ENCODE peak calls at places on chromosomes 11 and 22, in eight cellular contexts. F is thyroid gland; S is keratinocyte; W is cardiac muscle cell; O is fibroblast of the aortic adventitia; J is Jurkat, Clone E6-1; M is tibial nerve; B is DND-41. K is an unnamed sample.

GRCh38 chr11:130390071-130390758 is 38.2 kb downstream of the ADAMTS8 start:
- DNase-seq in M (no peak), F (no peak), W (peak), J (peak), B (no peak), O (peak), S (no peak), K (no peak)

GRCh38 chr11:128575956-128576340 is 11.4 kb downstream of the ETS1 start:
- DNase-seq in B (no peak), M (no peak), J (no peak), O (peak), S (no peak), F (peak), W (peak), K (peak)

GRCh38 chr11:83813296-83813695 is 527.1 kb upstream of the CCDC90B start:
- DNase-seq in W (no peak), S (no peak), O (no peak), B (no peak), M (no peak), F (no peak), J (no peak), K (no peak)

GRCh38 chr11:17855531-17856290 is 121.1 kb downstream of the KCNC1 start:
- DNase-seq in W (no peak), S (no peak), B (no peak), J (no peak), F (no peak), O (no peak), M (no peak), K (peak)

GRCh38 chr11:34823197-34823596 is 93.0 kb downstream of the APIP start:
- DNase-seq in O (no peak), W (no peak), B (no peak), S (no peak), F (no peak), M (no peak), J (no peak), K (no peak)

GRCh38 chr22:25742918-25743708 is 1.1 kb downstream of the MYO18B start:
- DNase-seq in B (no peak), S (no peak), O (no peak), M (no peak), W (no peak), J (no peak), F (no peak), K (peak)

GRCh38 chr22:39658367-39658766 is 87.8 kb downstream of the CACNA1I start:
- DNase-seq in M (no peak), B (no peak), W (no peak), J (peak), O (no peak), F (no peak), S (no peak), K (no peak)

GRCh38 chr11:13368041-13368446 is 90.5 kb downstream of the BMAL1 start:
- DNase-seq in S (no peak), J (no peak), O (no peak), M (no peak), F (no peak), B (no peak), W (no peak), K (no peak)

GRCh38 chr11:44400431-44400830 is 90.5 kb upstream of the ALX4 start:
- DNase-seq in J (peak), F (no peak), B (no peak), S (no peak), M (no peak), W (no peak), O (no peak), K (peak)

GRCh38 chr11:44510372-44510771 is 55.1 kb upstream of the CD82 start:
- DNase-seq in F (no peak), B (no peak), W (no peak), M (no peak), J (no peak), O (no peak), S (no peak), K (no peak)

GRCh38 chr11:3947084-3947483 is 91.6 kb downstream of the STIM1 start:
- DNase-seq in J (peak), W (peak), B (peak), M (no peak), F (peak), O (peak), S (no peak), K (peak)

GRCh38 chr11:3944198-3944597 is 88.7 kb downstream of the STIM1 start:
- DNase-seq in O (peak), F (peak), S (no peak), W (peak), J (no peak), M (peak), B (no peak), K (no peak)

GRCh38 chr11:3949132-3949531 is 93.7 kb downstream of the STIM1 start:
- DNase-seq in F (no peak), S (no peak), O (no peak), J (peak), B (peak), M (no peak), W (no peak), K (no peak)

GRCh38 chr11:3942956-3943497 is 87.6 kb downstream of the STIM1 start:
- DNase-seq in S (no peak), J (no peak), F (no peak), B (no peak), O (peak), W (peak), M (no peak), K (no peak)

GRCh38 chr11:3946445-3947017 is 91.1 kb downstream of the STIM1 start:
- DNase-seq in M (no peak), S (no peak), O (peak), B (peak), J (no peak), W (no peak), F (no peak), K (no peak)
- H3K4me3 ChIP-seq in M (no peak), S (no peak), O (no peak), B (peak), J (peak), W (no peak), F (no peak), K (no peak)

GRCh38 chr11:66409226-66409625 is 11.6 kb upstream of the NPAS4 start:
- DNase-seq in F (no peak), J (no peak), S (no peak), O (no peak), M (no peak), W (no peak), B (no peak), K (no peak)
- H3K4me3 ChIP-seq in F (no peak), J (peak), S (no peak), O (no peak), M (peak), W (peak), B (peak), K (no peak)

GRCh38 chr11:12007230-12007593 is 1.2 kb downstream of the DKK3 start:
- DNase-seq in B (no peak), J (no peak), M (no peak), O (no peak), S (no peak), W (no peak), F (no peak), K (no peak)
- H3K4me3 ChIP-seq in B (no peak), J (no peak), M (peak), O (no peak), S (peak), W (no peak), F (no peak), K (no peak)

DNA sequence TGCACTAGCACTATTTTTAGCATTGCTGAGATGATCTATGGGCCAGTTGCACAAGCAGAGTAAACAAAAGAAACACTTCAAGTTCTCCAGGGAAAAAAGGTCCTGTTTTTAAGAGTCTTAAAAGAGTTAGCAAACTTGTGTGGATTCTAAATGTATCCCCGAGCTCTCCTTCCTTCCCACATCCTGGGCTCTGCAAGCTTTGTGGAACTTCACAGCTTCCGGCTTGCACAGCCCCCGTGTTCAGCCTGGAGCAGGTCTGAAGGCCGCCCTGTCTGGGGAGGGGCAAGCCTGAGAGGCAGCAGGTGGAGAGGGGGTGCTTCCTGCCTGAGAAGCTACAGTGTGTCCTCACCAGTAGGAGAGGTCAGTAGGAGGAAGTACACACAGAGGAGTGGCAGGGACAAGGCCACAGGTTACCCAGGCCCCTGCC is 35.1 kb upstream of the SUSD2 start:
- DNase-seq in S (no peak), M (no peak), O (peak), B (peak), J (peak), F (peak), W (peak), K (peak)
- H3K4me3 ChIP-seq in S (no peak), M (no peak), O (peak), B (no peak), J (peak), F (no peak), W (no peak), K (no peak)

GRCh38 chr11:20026629-20027545 is 133.4 kb downstream of the DBX1 start:
- DNase-seq in J (no peak), S (no peak), O (no peak), M (no peak), B (no peak), W (no peak), F (peak), K (peak)
- H3K4me3 ChIP-seq in J (no peak), S (peak), O (no peak), M (no peak), B (no peak), W (peak), F (no peak), K (peak)

DNA sequence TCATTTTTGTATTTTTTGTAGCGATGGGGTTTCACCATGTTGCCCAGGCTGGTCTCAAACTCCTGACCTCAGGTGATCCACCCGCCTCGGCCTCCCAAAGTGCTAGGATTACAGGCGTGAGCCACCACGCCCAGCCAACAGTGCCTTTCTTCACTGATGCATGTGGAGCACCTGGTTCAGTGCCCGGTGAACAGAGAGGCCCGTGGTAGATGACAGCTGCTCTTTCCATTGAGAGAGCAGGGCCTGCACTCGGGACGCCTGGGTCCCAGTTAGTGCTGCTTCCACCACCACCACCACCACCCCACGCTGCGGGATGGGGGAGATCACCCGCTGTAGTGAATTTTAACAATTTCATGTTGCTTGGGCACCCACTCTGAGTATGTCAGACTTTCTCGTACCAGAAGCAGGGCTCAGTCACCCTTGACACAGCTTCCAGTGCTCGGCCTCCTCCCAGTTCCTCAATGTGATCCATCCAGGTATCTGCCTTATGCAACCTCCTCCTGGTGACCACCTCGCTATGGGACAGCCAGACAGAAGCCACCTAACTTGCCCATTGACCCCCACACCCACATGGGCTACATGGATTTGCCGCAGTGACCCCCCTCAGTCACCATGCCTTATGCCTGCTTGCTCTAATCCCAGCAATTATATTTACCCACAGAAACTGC is 36.6 kb downstream of the ARRB1 start:
- DNase-seq in O (no peak), W (no peak), F (no peak), S (no peak), J (no peak), B (no peak), M (no peak), K (no peak)
- H3K4me3 ChIP-seq in O (no peak), W (no peak), F (no peak), S (no peak), J (no peak), B (no peak), M (no peak), K (no peak)

DNA sequence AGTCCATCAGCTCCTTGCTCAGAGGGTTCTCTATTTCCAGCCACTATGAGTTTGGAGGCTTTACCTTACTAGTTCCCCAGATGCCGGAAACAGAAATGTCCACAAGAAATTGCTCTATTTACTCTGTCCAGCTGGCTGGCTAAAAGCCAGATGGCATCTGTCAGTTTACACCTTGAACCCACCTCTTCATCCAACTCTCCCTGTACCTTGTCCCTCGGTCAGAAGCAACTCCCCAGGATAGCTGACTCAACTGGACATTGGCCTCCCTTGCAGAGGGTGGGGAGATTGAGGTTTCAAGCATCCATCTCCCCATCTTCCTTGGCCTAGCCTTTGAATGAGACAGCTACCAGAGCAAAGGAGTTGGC is 1.7 kb downstream of the C2CD2L start:
- DNase-seq in O (no peak), B (no peak), S (no peak), M (no peak), F (no peak), W (no peak), J (no peak), K (no peak)
- H3K4me3 ChIP-seq in O (peak), B (peak), S (no peak), M (peak), F (no peak), W (no peak), J (peak), K (peak)